ENCODE peak calls at places on chromosomes 16 and 17, in six cellular contexts. One of them, this sample, is unnamed.

GRCh38 chr17:20300399-20301037 is 166.8 kb downstream of the LGALS9B start:
- DNase-seq in fibroblast of lung: peak
- DNase-seq in heart left ventricle: no peak
- DNase-seq in esophagus squamous epithelium: no peak
- DNase-seq in vagina: peak
- DNase-seq in heart right ventricle: no peak
- DNase-seq in this sample: no peak

GRCh38 chr17:7478276-7479138 is 924 bp downstream of the ZBTB4 start:
- DNase-seq in heart right ventricle: peak
- DNase-seq in heart left ventricle: peak
- DNase-seq in vagina: no peak
- DNase-seq in fibroblast of lung: peak
- DNase-seq in esophagus squamous epithelium: no peak
- DNase-seq in this sample: peak

GRCh38 chr17:10226930-10227695 is 28.7 kb upstream of the GAS7 start:
- DNase-seq in fibroblast of lung: no peak
- DNase-seq in vagina: no peak
- DNase-seq in heart left ventricle: peak
- DNase-seq in heart right ventricle: peak
- DNase-seq in esophagus squamous epithelium: no peak
- DNase-seq in this sample: peak

GRCh38 chr16:12575288-12575687 is 228.4 kb downstream of the CPPED1 start:
- DNase-seq in heart left ventricle: no peak
- DNase-seq in fibroblast of lung: no peak
- DNase-seq in heart right ventricle: no peak
- DNase-seq in esophagus squamous epithelium: no peak
- DNase-seq in vagina: no peak
- DNase-seq in this sample: no peak

GRCh38 chr17:39872700-39873099 is 4.7 kb downstream of the ZPBP2 start:
- DNase-seq in vagina: no peak
- DNase-seq in fibroblast of lung: peak
- DNase-seq in esophagus squamous epithelium: no peak
- DNase-seq in heart right ventricle: no peak
- DNase-seq in heart left ventricle: no peak
- DNase-seq in this sample: no peak

GRCh38 chr16:52574105-52574437 is 27.1 kb upstream of the TOX3 start:
- DNase-seq in fibroblast of lung: no peak
- DNase-seq in esophagus squamous epithelium: no peak
- DNase-seq in vagina: no peak
- DNase-seq in heart left ventricle: no peak
- DNase-seq in heart right ventricle: no peak
- DNase-seq in this sample: no peak

GRCh38 chr17:74738051-74738996 is 1.3 kb downstream of the RAB37 start:
- DNase-seq in vagina: no peak
- DNase-seq in heart right ventricle: no peak
- DNase-seq in fibroblast of lung: no peak
- DNase-seq in heart left ventricle: peak
- DNase-seq in esophagus squamous epithelium: no peak
- DNase-seq in this sample: peak

GRCh38 chr17:56125830-56126819 is 27.1 kb upstream of the ANKFN1 start:
- DNase-seq in vagina: no peak
- DNase-seq in heart left ventricle: no peak
- DNase-seq in esophagus squamous epithelium: no peak
- DNase-seq in fibroblast of lung: peak
- DNase-seq in heart right ventricle: no peak
- DNase-seq in this sample: no peak

GRCh38 chr17:2634361-2634960 is 41.0 kb downstream of the PAFAH1B1 start:
- DNase-seq in fibroblast of lung: peak
- DNase-seq in vagina: no peak
- DNase-seq in esophagus squamous epithelium: no peak
- DNase-seq in heart right ventricle: no peak
- DNase-seq in heart left ventricle: no peak
- DNase-seq in this sample: no peak

GRCh38 chr16:11190585-11191565 is 65.1 kb downstream of the SOCS1 start:
- DNase-seq in heart right ventricle: no peak
- DNase-seq in vagina: no peak
- DNase-seq in fibroblast of lung: peak
- DNase-seq in heart left ventricle: no peak
- DNase-seq in esophagus squamous epithelium: no peak
- DNase-seq in this sample: no peak

GRCh38 chr17:81601525-81602120 is 35.3 kb downstream of the NPLOC4 start:
- DNase-seq in fibroblast of lung: peak
- DNase-seq in heart right ventricle: peak
- DNase-seq in vagina: no peak
- DNase-seq in heart left ventricle: no peak
- DNase-seq in esophagus squamous epithelium: no peak
- DNase-seq in this sample: no peak

GRCh38 chr17:35214631-35215273 is 20.6 kb upstream of the SLC35G3 start:
- DNase-seq in fibroblast of lung: no peak
- DNase-seq in vagina: no peak
- DNase-seq in heart left ventricle: no peak
- DNase-seq in heart right ventricle: no peak
- DNase-seq in esophagus squamous epithelium: no peak
- DNase-seq in this sample: peak

GRCh38 chr16:66275795-66276428 is 90.6 kb upstream of the CDH5 start:
- DNase-seq in heart right ventricle: no peak
- DNase-seq in heart left ventricle: no peak
- DNase-seq in vagina: peak
- DNase-seq in esophagus squamous epithelium: no peak
- DNase-seq in fibroblast of lung: peak
- DNase-seq in this sample: no peak

GRCh38 chr17:27892866-27893769 is at the start of gene LYRM9:
- DNase-seq in fibroblast of lung: peak
- DNase-seq in heart left ventricle: peak
- DNase-seq in esophagus squamous epithelium: no peak
- DNase-seq in heart right ventricle: peak
- DNase-seq in vagina: no peak
- DNase-seq in this sample: peak

GRCh38 chr16:23496826-23497542 is 13.3 kb downstream of the GGA2 start:
- DNase-seq in esophagus squamous epithelium: no peak
- DNase-seq in heart right ventricle: no peak
- DNase-seq in fibroblast of lung: no peak
- DNase-seq in heart left ventricle: no peak
- DNase-seq in vagina: no peak
- DNase-seq in this sample: no peak

GRCh38 chr17:42287305-42288077 is 807 bp upstream of the STAT5A start:
- DNase-seq in esophagus squamous epithelium: no peak
- DNase-seq in heart left ventricle: peak
- DNase-seq in heart right ventricle: peak
- DNase-seq in vagina: peak
- DNase-seq in fibroblast of lung: no peak
- DNase-seq in this sample: peak

GRCh38 chr17:14622622-14623101 is 321.8 kb downstream of the HS3ST3B1 start:
- DNase-seq in fibroblast of lung: no peak
- DNase-seq in heart right ventricle: no peak
- DNase-seq in esophagus squamous epithelium: no peak
- DNase-seq in vagina: no peak
- DNase-seq in heart left ventricle: no peak
- DNase-seq in this sample: no peak

GRCh38 chr17:67212231-67212630 is 32.8 kb downstream of the HELZ start:
- DNase-seq in heart right ventricle: no peak
- DNase-seq in heart left ventricle: no peak
- DNase-seq in vagina: no peak
- DNase-seq in fibroblast of lung: no peak
- DNase-seq in esophagus squamous epithelium: no peak
- DNase-seq in this sample: no peak

GRCh38 chr16:3364774-3365427 is 9.2 kb downstream of the OR2C1 start:
- DNase-seq in esophagus squamous epithelium: peak
- DNase-seq in vagina: no peak
- DNase-seq in heart left ventricle: peak
- DNase-seq in heart right ventricle: peak
- DNase-seq in fibroblast of lung: peak
- DNase-seq in this sample: peak

GRCh38 chr17:34302626-34303025 is 16.6 kb upstream of the CCL8 start:
- DNase-seq in heart left ventricle: no peak
- DNase-seq in heart right ventricle: no peak
- DNase-seq in fibroblast of lung: no peak
- DNase-seq in vagina: no peak
- DNase-seq in esophagus squamous epithelium: no peak
- DNase-seq in this sample: no peak

DNA sequence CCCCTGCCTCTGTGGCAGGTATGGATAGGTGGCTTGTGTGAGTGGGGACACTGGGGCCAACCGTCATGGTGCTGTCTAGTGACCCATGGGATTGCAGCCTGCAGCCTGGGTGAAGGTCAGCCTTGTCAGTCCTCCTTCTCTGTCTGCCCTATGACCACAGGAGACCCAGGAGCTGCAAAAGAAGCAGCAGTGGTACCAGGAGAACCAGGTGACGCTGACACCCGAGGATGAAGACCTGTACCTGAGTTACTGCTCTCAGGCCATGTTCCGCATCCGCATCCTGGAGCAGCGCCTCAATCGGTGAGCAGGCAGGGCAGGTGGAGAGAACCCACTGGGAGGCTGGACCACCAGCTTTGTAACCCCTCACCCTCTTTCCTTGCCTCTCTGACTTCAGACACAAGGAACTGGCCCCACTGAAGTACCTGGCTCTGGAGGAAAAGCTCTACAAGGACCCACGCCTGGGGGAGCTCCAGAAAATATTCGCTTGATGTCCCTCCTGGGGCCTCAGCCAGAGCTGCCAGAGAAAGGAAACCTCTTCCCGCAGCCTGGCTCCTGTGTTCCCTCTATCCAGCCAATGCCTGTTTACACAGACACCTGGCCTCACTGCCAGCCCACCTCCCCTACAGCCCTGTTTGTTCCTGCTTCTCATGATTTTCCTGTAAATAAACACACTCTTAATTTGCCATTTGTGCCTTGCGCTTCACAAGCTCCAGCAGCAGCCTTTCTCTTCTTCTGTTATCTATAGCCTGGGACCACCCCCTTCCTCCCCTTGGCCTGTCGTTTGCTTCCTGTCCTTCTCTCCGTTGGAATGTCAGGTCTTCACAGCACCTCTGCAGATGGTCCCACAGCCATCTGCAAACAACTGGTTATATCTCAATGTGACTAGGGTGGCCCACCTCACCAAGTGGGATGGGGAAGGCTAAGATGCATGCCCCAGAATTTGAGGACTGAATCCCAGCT is 4.5 kb upstream of the KATNB1 start:
- DNase-seq in heart left ventricle: no peak
- DNase-seq in vagina: no peak
- DNase-seq in fibroblast of lung: no peak
- DNase-seq in heart right ventricle: no peak
- DNase-seq in esophagus squamous epithelium: no peak
- DNase-seq in this sample: no peak
- H3K4me3 ChIP-seq in heart left ventricle: no peak
- H3K4me3 ChIP-seq in vagina: no peak
- H3K4me3 ChIP-seq in fibroblast of lung: no peak
- H3K4me3 ChIP-seq in heart right ventricle: no peak
- H3K4me3 ChIP-seq in esophagus squamous epithelium: no peak
- H3K4me3 ChIP-seq in this sample: no peak

DNA sequence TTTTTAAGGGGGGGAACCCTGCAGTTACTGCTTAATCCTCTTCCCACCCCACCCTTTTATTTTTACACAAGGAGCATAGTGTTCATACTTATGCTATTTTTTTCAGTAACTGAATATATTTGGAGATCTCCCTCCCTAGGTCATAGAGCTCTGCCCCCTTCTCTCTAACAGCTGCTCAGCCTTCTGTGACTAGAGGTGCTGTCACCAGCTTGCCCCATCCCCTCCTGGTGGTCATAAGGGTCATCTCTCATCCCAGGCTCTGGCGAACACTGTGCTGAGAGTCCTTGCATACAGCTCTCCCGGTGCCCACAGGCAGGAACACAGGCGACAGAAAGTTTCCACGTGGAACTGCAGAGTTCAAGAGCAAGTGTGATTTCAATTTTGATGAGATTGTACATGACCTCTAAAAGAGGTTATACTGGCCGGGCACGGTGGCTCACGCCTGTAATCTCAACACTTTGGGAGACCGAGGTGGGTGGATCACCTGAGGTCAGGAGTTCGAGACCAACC is 44.2 kb downstream of the SNX20 start:
- DNase-seq in heart right ventricle: no peak
- DNase-seq in fibroblast of lung: no peak
- DNase-seq in vagina: no peak
- DNase-seq in heart left ventricle: no peak
- DNase-seq in esophagus squamous epithelium: no peak
- DNase-seq in this sample: no peak
- TF ChIP-seq CTCF in heart right ventricle: no peak
- TF ChIP-seq CTCF in fibroblast of lung: no peak
- TF ChIP-seq CTCF in vagina: no peak
- TF ChIP-seq CTCF in heart left ventricle: no peak
- TF ChIP-seq CTCF in esophagus squamous epithelium: no peak
- TF ChIP-seq CTCF in this sample: no peak

GRCh38 chr17:68812876-68813584 is 142.2 kb downstream of the ABCA8 start:
- DNase-seq in fibroblast of lung: peak
- DNase-seq in vagina: no peak
- DNase-seq in esophagus squamous epithelium: no peak
- DNase-seq in heart left ventricle: no peak
- DNase-seq in heart right ventricle: no peak
- DNase-seq in this sample: no peak
- H3K4me3 ChIP-seq in fibroblast of lung: no peak
- H3K4me3 ChIP-seq in vagina: no peak
- H3K4me3 ChIP-seq in esophagus squamous epithelium: no peak
- H3K4me3 ChIP-seq in heart left ventricle: no peak
- H3K4me3 ChIP-seq in heart right ventricle: no peak
- H3K4me3 ChIP-seq in this sample: no peak

DNA sequence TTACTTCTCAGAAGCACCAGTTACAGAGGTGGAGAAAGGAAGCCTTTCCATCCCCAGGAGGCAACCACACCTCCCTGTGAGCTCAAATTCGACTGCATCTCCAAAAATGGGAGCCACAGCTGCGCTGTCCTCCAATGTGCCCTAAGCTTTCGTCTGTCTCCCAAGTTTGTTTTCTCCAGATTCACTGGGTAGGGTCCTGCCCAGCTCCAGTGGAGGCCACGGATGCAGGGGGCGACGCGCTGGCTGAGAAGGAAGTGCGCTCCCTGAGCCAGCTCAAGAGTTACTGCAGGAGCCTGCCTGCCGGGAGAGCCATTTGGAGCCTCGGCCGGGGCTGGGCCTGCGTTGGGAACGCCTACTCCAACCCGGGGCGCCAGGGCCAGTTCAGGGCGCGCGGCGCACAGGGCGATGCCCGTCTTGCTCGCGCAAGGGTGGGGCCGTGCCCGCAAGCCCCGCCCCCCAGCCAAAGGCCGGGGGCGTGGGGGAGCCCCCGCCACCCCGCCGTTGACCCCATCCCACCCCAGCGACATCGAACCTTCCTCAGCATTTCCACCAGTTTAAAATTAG is 19.5 kb downstream of the SIAH1 start:
- DNase-seq in heart left ventricle: peak
- DNase-seq in esophagus squamous epithelium: peak
- DNase-seq in fibroblast of lung: peak
- DNase-seq in heart right ventricle: peak
- DNase-seq in vagina: no peak
- DNase-seq in this sample: peak
- TF ChIP-seq CTCF in heart left ventricle: no peak
- TF ChIP-seq CTCF in esophagus squamous epithelium: no peak
- TF ChIP-seq CTCF in fibroblast of lung: no peak
- TF ChIP-seq CTCF in heart right ventricle: no peak
- TF ChIP-seq CTCF in vagina: no peak
- TF ChIP-seq CTCF in this sample: no peak

This sample was measured in GM06990.